ENCODE peak calls at places on chromosomes 12 and 14, in seven cellular contexts. One of them, this sample, is unnamed. For H3K4me1, the result is how much of the 10 kb centered on the place peaks cover.

GRCh38 chr12:102024765-102025164 is 37.0 kb downstream of the WASHC3 start:
- DNase-seq in IMR-90: no peak
- DNase-seq in mammary epithelial cell: no peak
- DNase-seq in H1: no peak
- DNase-seq in cardiac muscle cell: peak
- DNase-seq in PC-3: no peak
- DNase-seq in kidney: no peak
- DNase-seq in this sample: no peak

GRCh38 chr12:39012870-39013269 is 107.5 kb upstream of the CPNE8 start:
- DNase-seq in H1: no peak
- DNase-seq in PC-3: peak
- DNase-seq in kidney: no peak
- DNase-seq in cardiac muscle cell: no peak
- DNase-seq in IMR-90: no peak
- DNase-seq in mammary epithelial cell: peak
- DNase-seq in this sample: no peak

GRCh38 chr12:28343687-28344086 is 153.4 kb downstream of the CCDC91 start:
- DNase-seq in cardiac muscle cell: no peak
- DNase-seq in kidney: no peak
- DNase-seq in PC-3: no peak
- DNase-seq in mammary epithelial cell: no peak
- DNase-seq in H1: no peak
- DNase-seq in IMR-90: no peak
- DNase-seq in this sample: no peak

GRCh38 chr14:100438678-100439592 is 115.8 kb downstream of the SLC25A47 start:
- DNase-seq in IMR-90: peak
- DNase-seq in PC-3: peak
- DNase-seq in kidney: peak
- DNase-seq in mammary epithelial cell: peak
- DNase-seq in H1: no peak
- DNase-seq in cardiac muscle cell: peak
- DNase-seq in this sample: peak

GRCh38 chr14:52305014-52305413 is 9.1 kb upstream of the PTGER2 start:
- DNase-seq in IMR-90: no peak
- DNase-seq in mammary epithelial cell: no peak
- DNase-seq in kidney: no peak
- DNase-seq in cardiac muscle cell: no peak
- DNase-seq in H1: no peak
- DNase-seq in PC-3: no peak
- DNase-seq in this sample: no peak

GRCh38 chr12:49556391-49557186 is 11.4 kb downstream of the MCRS1 start:
- DNase-seq in PC-3: no peak
- DNase-seq in kidney: no peak
- DNase-seq in cardiac muscle cell: no peak
- DNase-seq in IMR-90: no peak
- DNase-seq in mammary epithelial cell: no peak
- DNase-seq in H1: no peak
- DNase-seq in this sample: no peak

GRCh38 chr14:22996823-22997301 is 13.1 kb downstream of the C14orf93 start:
- DNase-seq in H1: no peak
- DNase-seq in IMR-90: no peak
- DNase-seq in cardiac muscle cell: no peak
- DNase-seq in mammary epithelial cell: no peak
- DNase-seq in PC-3: no peak
- DNase-seq in kidney: no peak
- DNase-seq in this sample: no peak

GRCh38 chr12:13038491-13039161 is 5.6 kb upstream of the FAM234B start:
- DNase-seq in mammary epithelial cell: peak
- DNase-seq in IMR-90: peak
- DNase-seq in PC-3: no peak
- DNase-seq in kidney: no peak
- DNase-seq in H1: no peak
- DNase-seq in cardiac muscle cell: peak
- DNase-seq in this sample: no peak

GRCh38 chr14:100440207-100440631 is 117.1 kb downstream of the SLC25A47 start:
- DNase-seq in PC-3: peak
- DNase-seq in mammary epithelial cell: peak
- DNase-seq in IMR-90: peak
- DNase-seq in kidney: peak
- DNase-seq in H1: peak
- DNase-seq in cardiac muscle cell: peak
- DNase-seq in this sample: peak

GRCh38 chr14:103136388-103137271 is 13.4 kb downstream of the TNFAIP2 start:
- DNase-seq in PC-3: peak
- DNase-seq in IMR-90: peak
- DNase-seq in H1: no peak
- DNase-seq in kidney: peak
- DNase-seq in mammary epithelial cell: peak
- DNase-seq in cardiac muscle cell: peak
- DNase-seq in this sample: peak

GRCh38 chr12:115771065-115771464 is 506.4 kb downstream of the MED13L start:
- DNase-seq in H1: no peak
- DNase-seq in IMR-90: no peak
- DNase-seq in kidney: no peak
- DNase-seq in cardiac muscle cell: peak
- DNase-seq in mammary epithelial cell: no peak
- DNase-seq in PC-3: peak
- DNase-seq in this sample: no peak

GRCh38 chr12:104656921-104657320 is 200.2 kb downstream of the CHST11 start:
- DNase-seq in kidney: no peak
- DNase-seq in cardiac muscle cell: peak
- DNase-seq in IMR-90: peak
- DNase-seq in PC-3: no peak
- DNase-seq in mammary epithelial cell: no peak
- DNase-seq in H1: no peak
- DNase-seq in this sample: no peak

GRCh38 chr12:96237465-96238077 is 43.4 kb downstream of the ELK3 start:
- DNase-seq in PC-3: peak
- DNase-seq in cardiac muscle cell: peak
- DNase-seq in kidney: no peak
- DNase-seq in mammary epithelial cell: peak
- DNase-seq in H1: no peak
- DNase-seq in IMR-90: peak
- DNase-seq in this sample: peak

GRCh38 chr14:26484562-26484961 is 113.3 kb downstream of the NOVA1 start:
- DNase-seq in H1: no peak
- DNase-seq in mammary epithelial cell: no peak
- DNase-seq in cardiac muscle cell: no peak
- DNase-seq in IMR-90: no peak
- DNase-seq in kidney: no peak
- DNase-seq in PC-3: no peak
- DNase-seq in this sample: no peak

GRCh38 chr12:67921286-67921685 is 68.0 kb upstream of the IFNG-AS1 start:
- DNase-seq in mammary epithelial cell: peak
- DNase-seq in cardiac muscle cell: no peak
- DNase-seq in H1: no peak
- DNase-seq in kidney: no peak
- DNase-seq in IMR-90: no peak
- DNase-seq in PC-3: peak
- DNase-seq in this sample: no peak

GRCh38 chr14:101507306-101508150 is 53.8 kb upstream of the DIO3 start:
- DNase-seq in kidney: peak
- DNase-seq in cardiac muscle cell: no peak
- DNase-seq in H1: no peak
- DNase-seq in mammary epithelial cell: no peak
- DNase-seq in IMR-90: no peak
- DNase-seq in PC-3: no peak
- DNase-seq in this sample: peak

GRCh38 chr12:75816892-75817291 is 214.7 kb downstream of the PHLDA1 start:
- DNase-seq in mammary epithelial cell: peak
- DNase-seq in cardiac muscle cell: peak
- DNase-seq in kidney: no peak
- DNase-seq in PC-3: peak
- DNase-seq in IMR-90: peak
- DNase-seq in H1: no peak
- DNase-seq in this sample: no peak

GRCh38 chr12:76957306-76957705 is 78.5 kb upstream of the CSRP2 start:
- DNase-seq in PC-3: no peak
- DNase-seq in IMR-90: no peak
- DNase-seq in mammary epithelial cell: no peak
- DNase-seq in kidney: no peak
- DNase-seq in cardiac muscle cell: no peak
- DNase-seq in H1: no peak
- DNase-seq in this sample: no peak

GRCh38 chr12:79634957-79635471 is 55.8 kb downstream of the PAWR start:
- DNase-seq in kidney: no peak
- DNase-seq in PC-3: no peak
- DNase-seq in cardiac muscle cell: no peak
- DNase-seq in IMR-90: no peak
- DNase-seq in H1: no peak
- DNase-seq in mammary epithelial cell: peak
- DNase-seq in this sample: no peak

GRCh38 chr12:93156091-93156490 is 221.6 kb upstream of the NUDT4 start:
- DNase-seq in H1: no peak
- DNase-seq in IMR-90: no peak
- DNase-seq in mammary epithelial cell: no peak
- DNase-seq in PC-3: no peak
- DNase-seq in kidney: no peak
- DNase-seq in cardiac muscle cell: no peak
- DNase-seq in this sample: no peak

GRCh38 chr12:124309744-124310143 is 14.9 kb downstream of the RFLNA start:
- DNase-seq in cardiac muscle cell: no peak
- DNase-seq in kidney: no peak
- DNase-seq in IMR-90: no peak
- DNase-seq in PC-3: no peak
- DNase-seq in mammary epithelial cell: no peak
- DNase-seq in H1: no peak
- DNase-seq in this sample: no peak

GRCh38 chr14:33062881-33063280 is 124.2 kb downstream of the NPAS3 start:
- DNase-seq in IMR-90: no peak
- DNase-seq in PC-3: peak
- DNase-seq in kidney: no peak
- DNase-seq in cardiac muscle cell: peak
- DNase-seq in mammary epithelial cell: peak
- DNase-seq in H1: no peak
- DNase-seq in this sample: no peak

DNA sequence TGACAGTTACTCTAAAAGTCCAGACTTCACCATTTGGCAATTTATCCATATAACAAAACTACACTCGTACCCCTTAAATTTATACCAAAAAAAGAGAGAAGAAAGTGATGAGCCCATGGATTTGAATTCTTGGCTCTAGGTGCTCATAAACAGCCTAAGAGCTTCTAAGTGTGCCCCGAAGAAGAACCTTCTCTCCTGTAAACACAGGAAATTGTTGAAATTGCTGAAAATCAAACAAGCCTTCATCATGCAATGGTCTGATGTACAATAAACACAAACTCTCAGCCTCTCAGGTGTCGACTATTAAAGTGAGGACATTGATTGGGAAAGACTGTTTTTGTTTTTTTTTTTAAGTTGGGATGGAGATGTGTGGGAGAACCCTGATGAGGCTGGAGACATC is 21.8 kb downstream of the PDE6H start:
- DNase-seq in kidney: no peak
- DNase-seq in mammary epithelial cell: no peak
- DNase-seq in H1: no peak
- DNase-seq in PC-3: no peak
- DNase-seq in IMR-90: peak
- DNase-seq in cardiac muscle cell: no peak
- DNase-seq in this sample: no peak
- H3K27ac ChIP-seq in kidney: no peak
- H3K27ac ChIP-seq in mammary epithelial cell: no peak
- H3K27ac ChIP-seq in H1: no peak
- H3K27ac ChIP-seq in PC-3: no peak
- H3K27ac ChIP-seq in IMR-90: no peak
- H3K27ac ChIP-seq in cardiac muscle cell: no peak
- H3K27ac ChIP-seq in this sample: no peak

GRCh38 chr14:59897757-59898383 is 22.1 kb upstream of the LRRC9 start:
- DNase-seq in PC-3: peak
- DNase-seq in mammary epithelial cell: peak
- DNase-seq in kidney: no peak
- DNase-seq in H1: no peak
- DNase-seq in IMR-90: no peak
- DNase-seq in cardiac muscle cell: peak
- DNase-seq in this sample: no peak
- TF ChIP-seq CTCF in PC-3: peak
- TF ChIP-seq CTCF in mammary epithelial cell: peak
- TF ChIP-seq CTCF in kidney: peak
- TF ChIP-seq CTCF in H1: peak
- TF ChIP-seq CTCF in IMR-90: peak
- TF ChIP-seq CTCF in cardiac muscle cell: peak
- TF ChIP-seq CTCF in this sample: peak

GRCh38 chr14:89348726-89349125 is 68.3 kb downstream of the FOXN3 start:
- DNase-seq in PC-3: no peak
- DNase-seq in H1: no peak
- DNase-seq in mammary epithelial cell: no peak
- DNase-seq in kidney: no peak
- DNase-seq in IMR-90: no peak
- DNase-seq in cardiac muscle cell: no peak
- DNase-seq in this sample: no peak
- H3K4me1 ChIP-seq in PC-3: under half
- H3K4me1 ChIP-seq in H1: under half
- H3K4me1 ChIP-seq in mammary epithelial cell: under half
- H3K4me1 ChIP-seq in kidney: under half
- H3K4me1 ChIP-seq in IMR-90: under half
- H3K4me1 ChIP-seq in cardiac muscle cell: under half
- H3K4me1 ChIP-seq in this sample: under half

GRCh38 chr14:98733536-98733935 is 538.5 kb downstream of the BCL11B start:
- DNase-seq in H1: no peak
- DNase-seq in IMR-90: no peak
- DNase-seq in kidney: no peak
- DNase-seq in PC-3: no peak
- DNase-seq in cardiac muscle cell: no peak
- DNase-seq in mammary epithelial cell: no peak
- DNase-seq in this sample: no peak
- H3K27ac ChIP-seq in H1: no peak
- H3K27ac ChIP-seq in IMR-90: no peak
- H3K27ac ChIP-seq in kidney: no peak
- H3K27ac ChIP-seq in PC-3: no peak
- H3K27ac ChIP-seq in cardiac muscle cell: no peak
- H3K27ac ChIP-seq in mammary epithelial cell: no peak
- H3K27ac ChIP-seq in this sample: no peak

DNA sequence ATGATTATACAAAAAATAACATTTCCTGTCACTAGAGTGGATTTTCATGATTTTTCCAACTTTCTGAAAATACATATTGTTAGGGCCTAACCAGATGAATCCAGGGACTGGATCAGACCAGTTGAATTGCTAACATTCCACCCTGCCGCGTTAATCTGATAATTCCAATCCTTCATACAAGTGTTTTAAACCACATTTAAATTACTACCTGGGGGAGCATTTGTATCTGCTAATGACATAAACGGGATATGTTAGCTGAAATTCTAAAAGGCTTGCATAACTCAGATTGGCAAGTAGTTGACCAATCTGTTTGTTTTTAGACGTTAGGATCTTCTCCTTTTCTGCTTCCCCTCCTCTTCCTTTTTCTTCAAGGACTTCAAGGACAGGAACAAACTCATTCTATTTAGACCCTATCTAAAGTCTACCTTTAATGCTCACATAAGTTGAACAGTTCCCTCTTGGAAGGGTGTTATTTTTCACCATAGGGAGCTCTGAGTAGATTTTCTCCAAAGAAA is 239.0 kb downstream of the ADAMTS20 start:
- DNase-seq in cardiac muscle cell: peak
- DNase-seq in mammary epithelial cell: no peak
- DNase-seq in IMR-90: no peak
- DNase-seq in kidney: no peak
- DNase-seq in PC-3: no peak
- DNase-seq in H1: no peak
- DNase-seq in this sample: no peak
- TF ChIP-seq CTCF in cardiac muscle cell: no peak
- TF ChIP-seq CTCF in mammary epithelial cell: no peak
- TF ChIP-seq CTCF in IMR-90: no peak
- TF ChIP-seq CTCF in kidney: no peak
- TF ChIP-seq CTCF in PC-3: no peak
- TF ChIP-seq CTCF in H1: no peak
- TF ChIP-seq CTCF in this sample: no peak

GRCh38 chr12:88924162-88924561 is 343.9 kb upstream of the KITLG start:
- DNase-seq in IMR-90: no peak
- DNase-seq in PC-3: peak
- DNase-seq in mammary epithelial cell: no peak
- DNase-seq in cardiac muscle cell: no peak
- DNase-seq in H1: no peak
- DNase-seq in kidney: no peak
- DNase-seq in this sample: no peak
- H3K4me1 ChIP-seq in IMR-90: under half
- H3K4me1 ChIP-seq in PC-3: under half
- H3K4me1 ChIP-seq in mammary epithelial cell: under half
- H3K4me1 ChIP-seq in cardiac muscle cell: under half
- H3K4me1 ChIP-seq in H1: under half
- H3K4me1 ChIP-seq in kidney: under half
- H3K4me1 ChIP-seq in this sample: under half